ENCODE peak calls at places on chromosomes 11 and 22, in ten cellular contexts. M, U, B, W, N, Q, H, K, C and G are unnamed samples. For H3K36me3 and H3K4me1, the result is how much of the 10 kb centered on the place peaks cover.

GRCh38 chr11:84720706-84721402 is 906.3 kb downstream of the DLG2 start:
- DNase-seq in C (peak), H (peak), U (no peak), Q (no peak), W (no peak), B (peak), M (peak), N (peak), K (peak), G (no peak)

GRCh38 chr22:47929073-47929472 is 1166.6 kb downstream of the TBC1D22A start:
- DNase-seq in B (no peak), U (no peak), K (no peak), C (no peak), N (no peak), Q (no peak), W (no peak), M (no peak), H (no peak), G (no peak)

GRCh38 chr11:134592391-134592990 is 180.4 kb upstream of the B3GAT1 start:
- DNase-seq in H (peak), U (no peak), N (peak), M (peak), Q (no peak), C (peak), B (peak), W (no peak), K (no peak), G (peak)

GRCh38 chr11:12765428-12765827 is 91.2 kb downstream of the TEAD1 start:
- DNase-seq in H (no peak), K (no peak), M (no peak), N (no peak), W (no peak), C (no peak), U (no peak), B (no peak), Q (no peak), G (no peak)

GRCh38 chr11:12746593-12747097 is 72.4 kb downstream of the TEAD1 start:
- DNase-seq in M (peak), K (no peak), Q (no peak), U (peak), C (no peak), H (peak), B (peak), W (no peak), N (peak), G (no peak)

GRCh38 chr11:69241075-69241740 is 52.7 kb upstream of the MYEOV start:
- DNase-seq in N (peak), K (peak), W (no peak), H (peak), Q (no peak), C (no peak), B (no peak), M (no peak), U (no peak), G (no peak)

GRCh38 chr11:75593337-75593915 is 31.4 kb downstream of the SERPINH1 start:
- DNase-seq in M (no peak), W (no peak), B (no peak), C (no peak), Q (no peak), U (no peak), K (no peak), H (no peak), N (no peak), G (no peak)

GRCh38 chr11:117874253-117874909 is 2.1 kb downstream of the FXYD6 start:
- DNase-seq in U (no peak), Q (no peak), K (no peak), N (no peak), W (no peak), H (peak), M (peak), C (no peak), B (no peak), G (no peak)

GRCh38 chr11:70230840-70231710 is 28.0 kb downstream of the FADD start:
- DNase-seq in N (no peak), B (no peak), H (no peak), W (no peak), K (no peak), Q (no peak), C (no peak), M (no peak), U (no peak), G (no peak)

GRCh38 chr11:69144719-69145365 is 10.9 kb upstream of the SMIM38 start:
- DNase-seq in M (no peak), U (no peak), K (no peak), C (no peak), Q (no peak), W (no peak), H (no peak), B (no peak), N (no peak), G (no peak)

GRCh38 chr11:117554601-117555333 is 227.1 kb downstream of the CEP164 start:
- DNase-seq in K (no peak), B (no peak), M (no peak), U (no peak), W (no peak), H (no peak), Q (no peak), N (no peak), C (no peak), G (no peak)

GRCh38 chr11:47185305-47186075 is 744 bp downstream of the PACSIN3 start:
- DNase-seq in C (peak), H (peak), K (no peak), W (no peak), N (no peak), Q (no peak), M (peak), U (peak), B (peak), G (no peak)

GRCh38 chr11:118939948-118940598 is 14.3 kb upstream of the BCL9L start:
- DNase-seq in M (peak), N (no peak), H (peak), K (no peak), U (no peak), C (no peak), B (no peak), W (no peak), Q (no peak), G (no peak)

DNA sequence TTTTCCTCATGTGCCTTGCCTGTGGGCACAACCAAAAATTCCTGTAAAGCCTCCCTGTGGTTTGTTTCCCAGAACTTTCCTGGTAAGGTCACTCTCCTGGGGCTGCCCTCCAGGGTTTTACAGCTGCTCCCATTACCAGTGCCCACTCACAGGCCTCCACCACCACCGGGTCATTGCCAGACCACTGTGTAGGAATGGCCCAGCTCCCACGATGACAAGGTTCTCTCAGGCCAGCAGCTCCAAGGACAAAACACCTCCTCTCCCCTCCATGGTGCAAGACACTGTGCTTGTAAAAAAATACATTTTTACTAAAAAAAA is 96.1 kb upstream of the AKIP1 start:
- DNase-seq in U (no peak), W (no peak), B (no peak), H (no peak), K (no peak), C (no peak), Q (no peak), M (no peak), N (no peak), G (no peak)
- H3K36me3 ChIP-seq in U (under half), W (under half), B (under half), H (under half), K (under half), C (under half), Q (under half), M (under half), N (under half), G (under half)

GRCh38 chr11:16604784-16605439 is 133.5 kb upstream of the C11orf58 start:
- DNase-seq in N (peak), K (peak), U (peak), Q (no peak), C (peak), H (peak), W (no peak), M (peak), B (peak), G (peak)
- H3K27ac ChIP-seq in N (peak), K (peak), U (no peak), Q (no peak), C (peak), H (no peak), W (peak), M (no peak), B (peak), G (no peak)

DNA sequence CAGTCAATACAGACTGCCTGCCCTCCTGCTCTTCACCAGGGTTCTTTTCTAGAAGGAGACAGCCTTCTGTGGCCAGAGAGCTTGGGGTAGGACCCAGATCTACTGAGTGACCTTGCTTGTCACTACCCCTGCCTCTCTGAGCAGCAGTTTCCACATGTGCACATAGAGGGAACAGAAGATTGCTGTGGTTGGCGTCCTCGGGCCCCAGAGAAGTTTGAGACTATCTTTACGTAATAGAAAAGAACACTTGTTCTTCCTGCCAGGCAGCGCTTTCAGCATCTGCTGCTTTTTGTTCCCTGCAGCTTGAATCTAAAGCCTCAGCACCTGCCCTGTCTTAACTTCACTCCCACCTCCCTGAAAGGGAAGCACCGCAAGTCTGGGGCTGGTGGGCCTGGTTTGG is 1.9 kb upstream of the FKBP2 start:
- DNase-seq in Q (no peak), H (no peak), M (no peak), N (no peak), B (no peak), U (no peak), K (no peak), C (no peak), W (no peak), G (no peak)
- H3K4me1 ChIP-seq in Q (under half), H (under half), M (under half), N (under half), B (under half), U (under half), K (under half), C (under half), W (under half), G (under half)

GRCh38 chr11:17596310-17596669 is 49.2 kb downstream of the OTOG start:
- DNase-seq in K (peak), C (no peak), W (no peak), N (peak), M (no peak), Q (no peak), U (no peak), H (no peak), B (no peak), G (no peak)

GRCh38 chr11:17596711-17597110 is 49.7 kb downstream of the OTOG start:
- DNase-seq in M (no peak), C (peak), U (peak), W (no peak), B (no peak), Q (no peak), H (no peak), K (peak), N (peak), G (no peak)

GRCh38 chr11:17593466-17594245 is 46.6 kb downstream of the OTOG start:
- DNase-seq in B (no peak), U (peak), Q (no peak), W (no peak), K (peak), N (peak), H (no peak), M (no peak), C (peak), G (no peak)

GRCh38 chr11:17595526-17596309 is 48.7 kb downstream of the OTOG start:
- DNase-seq in B (no peak), M (no peak), H (no peak), U (peak), N (peak), K (peak), C (no peak), Q (no peak), W (no peak), G (no peak)

GRCh38 chr11:17594686-17595192 is 47.7 kb downstream of the OTOG start:
- DNase-seq in K (no peak), B (no peak), C (no peak), H (no peak), W (no peak), Q (no peak), M (no peak), U (no peak), N (no peak), G (no peak)
- H3K36me3 ChIP-seq in K (under half), B (under half), C (under half), H (under half), W (under half), Q (under half), M (under half), U (under half), N (under half), G (under half)

GRCh38 chr11:22976146-22976545 is 115.9 kb upstream of the CCDC179 start:
- DNase-seq in M (no peak), U (peak), C (no peak), Q (no peak), W (no peak), B (no peak), K (peak), H (no peak), N (no peak), G (no peak)
- H3K27ac ChIP-seq in M (no peak), U (no peak), C (no peak), Q (no peak), W (no peak), B (no peak), K (peak), H (no peak), N (no peak), G (no peak)

GRCh38 chr22:24161485-24161884 is 19.8 kb upstream of the SUSD2 start:
- DNase-seq in B (no peak), K (no peak), W (no peak), H (no peak), M (no peak), N (no peak), Q (no peak), U (no peak), C (no peak), G (no peak)

GRCh38 chr22:24157783-24158170 is 23.5 kb upstream of the SUSD2 start:
- DNase-seq in Q (no peak), W (no peak), H (no peak), M (no peak), N (peak), B (no peak), C (no peak), K (peak), U (no peak), G (no peak)

GRCh38 chr22:24161909-24162308 is 19.4 kb upstream of the SUSD2 start:
- DNase-seq in H (no peak), C (no peak), U (no peak), M (no peak), B (no peak), W (no peak), K (no peak), Q (no peak), N (no peak), G (no peak)

GRCh38 chr22:24160546-24160945 is 20.7 kb upstream of the SUSD2 start:
- DNase-seq in Q (no peak), W (no peak), K (no peak), C (no peak), U (no peak), B (no peak), H (no peak), N (no peak), M (no peak), G (no peak)

DNA sequence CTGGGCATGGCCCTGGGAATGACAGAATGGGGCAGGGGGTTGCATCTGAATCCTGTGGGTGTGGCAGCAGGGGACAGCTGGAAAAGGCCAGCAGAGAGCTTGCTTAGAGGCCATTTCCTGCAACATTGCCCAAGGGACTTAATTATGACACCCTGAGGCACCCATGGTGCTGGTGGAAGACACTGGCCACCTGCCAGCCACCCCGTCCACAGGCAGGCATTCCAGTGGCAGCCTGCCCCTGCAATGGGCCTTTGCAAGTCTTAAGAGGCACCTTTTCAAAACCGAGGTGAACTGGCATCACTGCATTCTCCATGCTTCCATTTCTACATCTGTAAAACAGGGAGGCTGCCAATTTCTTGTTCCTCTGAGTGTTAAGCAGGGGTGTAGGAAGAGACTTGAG is 21.6 kb upstream of the SUSD2 start:
- DNase-seq in B (no peak), C (no peak), W (no peak), K (no peak), Q (no peak), U (no peak), H (no peak), M (no peak), N (no peak), G (no peak)
- H3K4me1 ChIP-seq in B (under half), C (half or more), W (under half), K (under half), Q (half or more), U (under half), H (under half), M (under half), N (under half), G (half or more)

GRCh38 chr11:60841797-60842687 is at the start of gene CCDC86:
- DNase-seq in H (peak), Q (peak), U (peak), C (peak), K (peak), M (peak), W (peak), N (peak), B (peak), G (peak)
- H3K36me3 ChIP-seq in H (under half), Q (under half), U (under half), C (under half), K (under half), M (under half), W (under half), N (under half), B (under half), G (under half)

DNA sequence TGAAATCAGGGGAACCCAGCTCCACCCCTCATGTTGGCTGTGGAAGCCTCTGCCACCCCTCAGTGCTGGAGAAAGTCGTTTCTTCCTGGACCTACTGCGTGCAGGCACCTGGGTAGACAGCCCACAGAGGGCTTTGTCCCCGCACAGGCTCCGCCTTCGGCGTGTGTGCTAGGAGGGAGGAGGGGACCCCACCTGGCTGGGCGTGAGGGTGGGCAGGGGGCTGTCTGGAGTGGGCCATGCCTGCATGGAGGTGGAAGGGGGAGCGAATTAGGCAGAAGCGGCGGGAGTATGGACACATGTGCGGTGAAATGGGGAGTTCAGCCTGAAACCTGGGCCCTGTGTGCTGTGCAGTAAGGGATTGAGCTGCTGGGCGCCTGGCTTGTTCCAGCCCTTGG is 49.3 kb downstream of the FBLN1 start:
- DNase-seq in H (peak), C (no peak), Q (no peak), N (peak), M (no peak), U (no peak), W (peak), B (no peak), K (no peak), G (no peak)
- H3K27ac ChIP-seq in H (no peak), C (peak), Q (no peak), N (peak), M (peak), U (no peak), W (no peak), B (no peak), K (peak), G (no peak)

GRCh38 chr11:3158821-3159220 is 6.3 kb downstream of the OSBPL5 start:
- DNase-seq in K (peak), N (no peak), H (no peak), B (no peak), Q (no peak), U (no peak), M (no peak), W (no peak), C (no peak), G (no peak)

GRCh38 chr11:3159296-3160190 is 5.6 kb downstream of the OSBPL5 start:
- DNase-seq in H (no peak), B (peak), U (no peak), N (peak), C (peak), W (no peak), K (peak), Q (no peak), M (peak), G (no peak)

GRCh38 chr11:3156661-3157311 is 8.3 kb downstream of the OSBPL5 start:
- DNase-seq in K (peak), B (no peak), N (no peak), H (no peak), M (no peak), U (no peak), Q (no peak), C (peak), W (no peak), G (no peak)

GRCh38 chr11:3157381-3158130 is 7.6 kb downstream of the OSBPL5 start:
- DNase-seq in N (no peak), B (no peak), C (peak), W (no peak), U (no peak), H (no peak), M (no peak), Q (no peak), K (peak), G (no peak)

DNA sequence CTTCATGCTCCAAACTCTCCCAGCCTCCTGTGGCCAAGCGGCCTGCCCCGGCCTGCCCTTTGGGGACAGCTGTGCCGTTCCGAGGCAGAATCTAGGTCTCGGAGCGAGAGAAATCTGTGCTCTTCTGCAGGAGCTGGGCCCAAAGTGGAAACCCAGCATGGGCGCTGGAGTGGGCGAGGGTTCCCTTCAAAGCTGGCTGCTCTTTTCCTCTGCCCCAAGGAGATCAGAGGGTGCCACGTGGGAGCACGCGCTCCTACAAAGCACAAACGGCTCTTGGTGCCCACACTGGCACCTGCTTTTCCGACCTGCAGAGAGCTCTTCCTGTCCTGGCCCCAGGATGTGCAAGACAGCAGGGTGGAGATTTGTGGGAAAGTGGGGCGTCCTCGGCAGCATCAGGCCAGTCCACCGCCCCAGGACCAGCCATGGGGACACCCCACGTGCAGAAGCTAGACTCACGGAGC is 6.9 kb downstream of the OSBPL5 start:
- DNase-seq in Q (no peak), H (no peak), U (no peak), W (no peak), K (peak), M (no peak), C (no peak), N (no peak), B (no peak), G (no peak)
- H3K4me1 ChIP-seq in Q (under half), H (under half), U (under half), W (under half), K (under half), M (under half), C (half or more), N (under half), B (half or more), G (under half)

GRCh38 chr22:40919446-40919845 is 31.7 kb upstream of the RBX1 start:
- DNase-seq in N (peak), H (no peak), K (no peak), W (no peak), M (no peak), Q (no peak), C (no peak), B (no peak), U (no peak), G (no peak)
- H3K36me3 ChIP-seq in N (under half), H (under half), K (half or more), W (under half), M (under half), Q (under half), C (under half), B (under half), U (half or more), G (under half)